ENCODE peak calls at places on chromosomes 13 and 19, in nine cellular contexts. Z, O, U, M, R, D, B, X and K are unnamed samples. For H3K4me1, the result is how much of the 10 kb centered on the place peaks cover.

GRCh38 chr19:1942934-1943555 is 2.1 kb downstream of the CSNK1G2 start:
- DNase-seq in Z (no peak), O (no peak), U (peak), M (no peak), R (no peak), D (no peak), B (peak), X (no peak), K (no peak)

GRCh38 chr19:31525610-31526147 is 176.4 kb upstream of the TSHZ3 start:
- DNase-seq in Z (no peak), O (no peak), U (no peak), M (no peak), R (no peak), D (no peak), B (no peak), X (no peak), K (no peak)

GRCh38 chr13:85261757-85262346 is 537.4 kb downstream of the SLITRK6 start:
- DNase-seq in Z (no peak), O (no peak), U (no peak), M (no peak), R (peak), D (no peak), B (peak), X (no peak), K (no peak)

GRCh38 chr13:64591981-64592380 is 2638.2 kb downstream of the PCDH9 start:
- DNase-seq in Z (no peak), O (no peak), U (no peak), M (no peak), R (no peak), D (no peak), B (no peak), X (no peak), K (no peak)

GRCh38 chr13:20366056-20366455 is 133.9 kb upstream of the GJB6 start:
- DNase-seq in Z (no peak), O (no peak), U (no peak), M (no peak), R (no peak), D (no peak), B (no peak), X (no peak), K (no peak)

GRCh38 chr19:52963229-52963760 is 614 bp upstream of the ZNF816 start:
- DNase-seq in Z (no peak), O (no peak), U (peak), M (peak), R (peak), D (peak), B (no peak), X (no peak), K (no peak)

GRCh38 chr13:21674271-21675009 is 3.6 kb downstream of the FGF9 start:
- DNase-seq in Z (no peak), O (peak), U (peak), M (peak), R (peak), D (peak), B (no peak), X (peak), K (no peak)

GRCh38 chr13:113845723-113846638 is 17.9 kb downstream of the GAS6 start:
- DNase-seq in Z (peak), O (no peak), U (no peak), M (peak), R (no peak), D (no peak), B (no peak), X (peak), K (no peak)

GRCh38 chr13:61700663-61701062 is 285.0 kb upstream of the PCDH20 start:
- DNase-seq in Z (no peak), O (no peak), U (no peak), M (no peak), R (peak), D (no peak), B (no peak), X (no peak), K (no peak)

GRCh38 chr19:17101686-17102628 is 26.4 kb downstream of the MYO9B start:
- DNase-seq in Z (no peak), O (no peak), U (no peak), M (no peak), R (no peak), D (no peak), B (no peak), X (no peak), K (no peak)

GRCh38 chr13:44223785-44224432 is 149.7 kb upstream of the SERP2 start:
- DNase-seq in Z (no peak), O (no peak), U (no peak), M (no peak), R (no peak), D (no peak), B (no peak), X (no peak), K (no peak)

GRCh38 chr19:35205733-35206323 is 22.7 kb downstream of the FAM187B start:
- DNase-seq in Z (no peak), O (no peak), U (no peak), M (no peak), R (no peak), D (no peak), B (no peak), X (no peak), K (no peak)

GRCh38 chr19:40139533-40140287 is 49.0 kb upstream of the ZNF780A start:
- DNase-seq in Z (no peak), O (no peak), U (peak), M (no peak), R (peak), D (no peak), B (peak), X (no peak), K (no peak)

GRCh38 chr13:39810091-39810877 is 154.8 kb downstream of the COG6 start:
- DNase-seq in Z (no peak), O (no peak), U (no peak), M (no peak), R (no peak), D (no peak), B (no peak), X (no peak), K (no peak)

GRCh38 chr13:27038323-27038722 is 133.3 kb downstream of the USP12 start:
- DNase-seq in Z (no peak), O (no peak), U (no peak), M (no peak), R (no peak), D (no peak), B (peak), X (no peak), K (no peak)

GRCh38 chr13:47639716-47640447 is 361.2 kb downstream of the SUCLA2 start:
- DNase-seq in Z (no peak), O (no peak), U (no peak), M (no peak), R (no peak), D (no peak), B (no peak), X (no peak), K (no peak)

DNA sequence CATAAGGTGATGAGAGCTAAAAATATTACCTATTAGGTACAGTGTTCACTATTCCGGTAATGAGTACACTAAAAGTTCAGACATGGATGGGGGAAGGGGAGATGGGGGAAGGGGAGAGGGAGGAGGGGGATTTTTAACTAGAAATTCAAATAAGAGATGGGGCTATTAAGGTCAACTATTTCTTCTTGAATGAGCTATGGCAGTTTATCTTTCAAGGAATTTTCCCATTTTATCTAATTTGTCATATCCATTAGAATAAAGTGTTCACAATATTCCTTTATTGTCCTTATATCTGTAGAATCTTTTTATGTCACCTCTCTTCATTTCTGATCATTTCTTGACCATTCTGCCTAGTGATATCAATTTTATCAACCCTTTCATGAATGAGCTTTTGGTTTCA is 362.4 kb downstream of the SUCLA2 start:
- DNase-seq in Z (no peak), O (no peak), U (no peak), M (no peak), R (no peak), D (no peak), B (no peak), X (no peak), K (no peak)
- TF ChIP-seq CTCF in Z (no peak), O (no peak), U (no peak), M (no peak), R (no peak), D (no peak), B (no peak), X (no peak), K (no peak)

GRCh38 chr13:97433727-97434416 is at the start of gene RAP2A:
- DNase-seq in Z (peak), O (peak), U (peak), M (peak), R (peak), D (peak), B (peak), X (peak), K (peak)

GRCh38 chr13:97436845-97437244 is 2.9 kb downstream of the RAP2A start:
- DNase-seq in Z (no peak), O (no peak), U (no peak), M (no peak), R (no peak), D (no peak), B (no peak), X (no peak), K (no peak)

GRCh38 chr13:97435794-97436193 is 1.8 kb downstream of the RAP2A start:
- DNase-seq in Z (no peak), O (no peak), U (no peak), M (no peak), R (no peak), D (no peak), B (peak), X (no peak), K (no peak)

GRCh38 chr13:97434417-97435296 is 688 bp downstream of the RAP2A start:
- DNase-seq in Z (peak), O (peak), U (no peak), M (peak), R (peak), D (peak), B (peak), X (peak), K (peak)

DNA sequence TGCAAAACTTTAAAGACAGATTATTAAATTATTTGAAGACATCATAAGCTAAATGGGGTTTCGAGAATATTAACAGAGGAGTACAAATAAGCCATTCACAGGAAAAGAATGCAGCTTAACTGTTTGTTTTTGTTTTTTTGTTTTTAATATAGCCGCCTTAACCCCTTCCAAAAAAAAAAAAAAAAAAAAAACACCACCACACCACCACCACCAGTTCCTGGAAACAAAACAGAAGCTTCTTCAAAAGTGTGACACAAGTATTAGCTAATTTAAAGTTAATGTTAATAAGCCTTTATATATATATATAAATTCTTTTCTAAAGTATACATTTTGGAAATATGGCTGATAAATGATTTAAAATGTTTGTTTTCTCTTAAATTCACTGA is 1.3 kb downstream of the RAP2A start:
- DNase-seq in Z (no peak), O (no peak), U (no peak), M (no peak), R (no peak), D (no peak), B (no peak), X (no peak), K (no peak)
- H3K27ac ChIP-seq in Z (no peak), O (no peak), U (no peak), M (no peak), R (no peak), D (peak), B (no peak), X (peak), K (no peak)

GRCh38 chr19:42120276-42121010 is 11.8 kb downstream of the POU2F2 start:
- DNase-seq in Z (no peak), O (no peak), U (no peak), M (no peak), R (no peak), D (no peak), B (no peak), X (no peak), K (no peak)

GRCh38 chr19:42122691-42123607 is 9.3 kb downstream of the POU2F2 start:
- DNase-seq in Z (no peak), O (no peak), U (no peak), M (no peak), R (no peak), D (no peak), B (no peak), X (no peak), K (no peak)

GRCh38 chr19:42123765-42124164 is 8.5 kb downstream of the POU2F2 start:
- DNase-seq in Z (no peak), O (no peak), U (no peak), M (no peak), R (no peak), D (no peak), B (no peak), X (no peak), K (no peak)

GRCh38 chr19:42121036-42121621 is 11.1 kb downstream of the POU2F2 start:
- DNase-seq in Z (no peak), O (no peak), U (no peak), M (no peak), R (no peak), D (no peak), B (no peak), X (no peak), K (no peak)

DNA sequence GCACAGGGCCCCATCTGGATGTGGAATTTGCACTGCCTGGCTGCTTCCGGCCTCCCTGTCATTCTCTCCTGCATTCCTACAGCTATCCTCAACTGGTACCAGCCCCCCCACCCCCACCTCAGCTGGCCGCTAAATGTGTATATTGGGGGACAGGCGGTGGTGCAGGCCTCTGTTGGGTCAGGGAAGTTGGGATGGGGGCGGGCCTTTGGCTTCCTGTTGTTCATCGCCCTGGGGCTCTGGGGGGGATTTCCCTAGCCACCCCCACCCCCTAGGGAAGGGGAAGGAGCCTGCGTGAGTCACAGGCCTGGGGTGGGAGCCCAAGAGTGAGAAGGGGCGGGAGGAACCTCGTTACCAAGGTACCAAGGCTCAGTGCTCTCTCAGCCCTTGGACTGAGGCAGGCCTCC is 10.6 kb downstream of the POU2F2 start:
- DNase-seq in Z (peak), O (peak), U (no peak), M (peak), R (peak), D (peak), B (peak), X (no peak), K (peak)
- H3K4me1 ChIP-seq in Z (under half), O (under half), U (under half), M (under half), R (under half), D (under half), B (under half), X (under half), K (under half)

GRCh38 chr19:681029-681626 is 4.9 kb downstream of the FSTL3 start:
- DNase-seq in Z (peak), O (no peak), U (peak), M (peak), R (peak), D (peak), B (no peak), X (peak), K (peak)

GRCh38 chr19:681638-682037 is 5.4 kb downstream of the FSTL3 start:
- DNase-seq in Z (no peak), O (no peak), U (no peak), M (no peak), R (no peak), D (no peak), B (no peak), X (no peak), K (no peak)

GRCh38 chr19:678791-679388 is 2.7 kb downstream of the FSTL3 start:
- DNase-seq in Z (no peak), O (no peak), U (no peak), M (no peak), R (no peak), D (no peak), B (no peak), X (no peak), K (no peak)

GRCh38 chr19:679418-680286 is 3.5 kb downstream of the FSTL3 start:
- DNase-seq in Z (peak), O (peak), U (peak), M (peak), R (peak), D (peak), B (peak), X (peak), K (peak)

DNA sequence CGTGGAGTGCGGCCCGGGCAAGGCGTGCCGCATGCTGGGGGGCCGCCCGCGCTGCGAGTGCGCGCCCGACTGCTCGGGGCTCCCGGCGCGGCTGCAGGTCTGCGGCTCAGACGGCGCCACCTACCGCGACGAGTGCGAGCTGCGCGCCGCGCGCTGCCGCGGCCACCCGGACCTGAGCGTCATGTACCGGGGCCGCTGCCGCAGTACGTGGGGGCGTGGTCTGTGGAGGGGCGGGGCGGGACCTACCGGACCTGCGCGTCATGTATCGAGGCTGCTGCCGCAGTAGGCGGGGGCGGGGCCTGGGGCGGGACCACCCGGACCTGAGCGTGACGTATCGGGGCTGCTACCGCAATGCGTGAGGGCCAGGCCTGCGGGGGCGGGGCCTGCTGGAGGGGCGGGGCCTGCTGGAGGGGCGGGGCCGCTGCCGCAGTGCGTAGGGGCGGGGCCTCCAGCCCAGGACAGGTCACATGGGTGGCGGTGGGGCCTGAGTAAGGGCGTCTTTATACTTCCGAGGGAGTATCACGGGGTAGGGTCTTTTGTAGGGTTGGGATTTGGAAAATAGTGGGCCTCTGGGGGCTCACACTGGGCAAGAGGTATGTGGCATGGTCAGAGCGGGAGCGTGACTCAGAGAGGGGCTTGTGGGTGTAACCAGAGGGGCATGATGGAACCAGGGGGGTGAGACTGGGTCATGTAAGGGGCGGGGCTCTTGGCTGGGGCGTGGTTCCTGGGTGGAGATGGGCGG is 4.3 kb downstream of the FSTL3 start:
- DNase-seq in Z (peak), O (peak), U (peak), M (peak), R (peak), D (peak), B (peak), X (peak), K (peak)
- TF ChIP-seq CTCF in Z (peak), O (peak), U (peak), M (peak), R (peak), D (peak), B (peak), X (peak), K (peak)

DNA sequence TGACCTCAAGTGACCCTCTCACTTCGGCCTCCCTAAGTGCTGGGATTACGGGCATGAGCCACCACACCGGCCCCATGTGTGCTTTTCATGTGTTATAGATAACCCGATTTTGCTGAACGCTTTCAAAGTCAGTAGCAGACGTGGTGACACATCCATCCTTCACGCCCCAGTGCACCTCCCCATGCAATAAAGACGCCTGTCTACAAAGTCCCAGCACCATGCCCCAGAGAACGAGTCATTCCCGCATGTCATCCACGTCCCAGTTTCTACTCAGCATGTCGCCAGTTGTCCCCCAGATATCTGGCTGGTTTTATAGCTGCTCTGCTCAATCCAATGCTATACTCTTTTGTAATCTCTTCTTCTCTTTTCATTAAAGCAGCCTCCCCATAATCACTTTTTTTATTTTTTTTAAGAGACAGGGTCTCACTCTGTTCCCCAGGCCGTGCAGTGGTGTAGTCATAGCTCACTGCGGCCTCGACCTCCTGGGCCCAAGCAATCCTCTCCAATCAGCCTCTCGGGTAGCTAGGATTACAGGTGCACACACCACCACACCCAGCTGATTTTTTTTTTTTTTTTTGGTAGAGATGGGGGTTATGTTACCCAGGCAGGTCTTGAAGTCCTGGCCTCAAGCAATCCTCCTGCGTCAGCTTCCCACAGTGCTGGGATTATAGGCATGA is 42.5 kb downstream of the DNM2 start:
- DNase-seq in Z (no peak), O (no peak), U (no peak), M (no peak), R (no peak), D (no peak), B (no peak), X (no peak), K (no peak)
- H3K27ac ChIP-seq in Z (peak), O (no peak), U (no peak), M (peak), R (no peak), D (peak), B (no peak), X (peak), K (peak)

GRCh38 chr13:66794340-66795031 is 435.6 kb downstream of the PCDH9 start:
- DNase-seq in Z (no peak), O (no peak), U (no peak), M (no peak), R (no peak), D (no peak), B (no peak), X (no peak), K (no peak)
- H3K4me1 ChIP-seq in Z (under half), O (under half), U (under half), M (under half), R (under half), D (under half), B (under half), X (under half), K (under half)

GRCh38 chr13:74554581-74555290 is 420.5 kb upstream of the KLF12 start:
- DNase-seq in Z (no peak), O (no peak), U (no peak), M (no peak), R (no peak), D (no peak), B (no peak), X (no peak), K (no peak)
- TF ChIP-seq CTCF in Z (no peak), O (no peak), U (no peak), M (no peak), R (no peak), D (no peak), B (no peak), X (no peak), K (no peak)

GRCh38 chr19:47509973-47510372 is 4.9 kb downstream of the NAPA start:
- DNase-seq in Z (no peak), O (peak), U (no peak), M (no peak), R (no peak), D (no peak), B (peak), X (no peak), K (no peak)
- H3K27ac ChIP-seq in Z (peak), O (peak), U (no peak), M (peak), R (peak), D (peak), B (no peak), X (peak), K (no peak)

DNA sequence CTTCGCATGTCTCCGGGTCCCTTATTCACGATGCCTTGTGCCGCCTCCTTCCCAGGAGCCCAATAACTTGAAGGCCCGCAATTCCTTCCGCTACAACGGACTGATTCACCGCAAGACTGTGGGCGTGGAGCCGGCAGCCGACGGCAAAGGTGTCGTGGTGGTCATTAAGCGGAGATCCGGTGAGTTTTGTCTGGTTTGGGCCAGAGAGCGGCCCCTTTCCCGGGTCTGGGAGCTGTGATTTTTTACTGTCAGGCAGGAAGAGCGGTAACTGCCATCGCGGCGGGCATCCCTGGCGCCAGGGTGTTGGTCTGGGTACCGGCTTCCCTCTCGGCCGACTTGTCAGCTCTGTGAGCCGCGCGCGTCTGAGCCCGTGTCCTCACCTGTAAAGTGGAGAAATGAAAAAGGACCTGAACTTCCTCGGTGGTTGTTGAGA is 799 bp downstream of the RPL28 start:
- DNase-seq in Z (no peak), O (no peak), U (no peak), M (no peak), R (no peak), D (no peak), B (no peak), X (no peak), K (no peak)
- H3K4me1 ChIP-seq in Z (half or more), O (under half), U (under half), M (half or more), R (half or more), D (under half), B (under half), X (under half), K (half or more)